ENCODE peak calls at places on chromosomes 5 and 9, in eight cellular contexts. W, L, E, J, N, A, P and Y are unnamed samples.

GRCh38 chr9:72552356-72552755 is 30.9 kb downstream of the TMC1 start:
- DNase-seq in W (no peak), L (no peak), E (no peak), J (no peak), N (no peak), A (no peak), P (no peak), Y (no peak)

GRCh38 chr5:129155876-129156275 is 61.3 kb downstream of the ISOC1 start:
- DNase-seq in W (no peak), L (no peak), E (no peak), J (no peak), N (no peak), A (no peak), P (no peak), Y (no peak)

GRCh38 chr9:31674264-31674663 is 710.2 kb upstream of the ACO1 start:
- DNase-seq in W (no peak), L (no peak), E (no peak), J (peak), N (no peak), A (no peak), P (no peak), Y (no peak)

GRCh38 chr5:144582046-144582445 is 411.4 kb downstream of the KCTD16 start:
- DNase-seq in W (no peak), L (no peak), E (no peak), J (peak), N (no peak), A (no peak), P (no peak), Y (no peak)

GRCh38 chr5:71932649-71933338 is 174.5 kb upstream of the MAP1B start:
- DNase-seq in W (no peak), L (peak), E (peak), J (peak), N (peak), A (no peak), P (peak), Y (peak)

GRCh38 chr5:458547-459353 is 15.8 kb downstream of the EXOC3 start:
- DNase-seq in W (no peak), L (no peak), E (no peak), J (peak), N (peak), A (no peak), P (no peak), Y (peak)

GRCh38 chr9:13480688-13481087 is 201.2 kb upstream of the MPDZ start:
- DNase-seq in W (no peak), L (no peak), E (no peak), J (peak), N (no peak), A (no peak), P (peak), Y (no peak)

GRCh38 chr9:128123451-128124080 is 4.0 kb downstream of the PTGES2 start:
- DNase-seq in W (no peak), L (no peak), E (no peak), J (no peak), N (no peak), A (no peak), P (no peak), Y (no peak)

GRCh38 chr5:133870661-133871060 is 97.8 kb downstream of the C5orf15 start:
- DNase-seq in W (no peak), L (no peak), E (no peak), J (no peak), N (peak), A (no peak), P (peak), Y (no peak)

GRCh38 chr9:121949364-121949763 is 143.7 kb downstream of the TTLL11 start:
- DNase-seq in W (no peak), L (no peak), E (no peak), J (peak), N (no peak), A (no peak), P (no peak), Y (no peak)

GRCh38 chr5:57298985-57299491 is 125.2 kb downstream of the GPBP1 start:
- DNase-seq in W (peak), L (peak), E (peak), J (peak), N (peak), A (no peak), P (peak), Y (no peak)

GRCh38 chr5:72517961-72518690 is 10.9 kb upstream of the ZNF366 start:
- DNase-seq in W (no peak), L (peak), E (peak), J (no peak), N (no peak), A (no peak), P (peak), Y (no peak)

GRCh38 chr5:945691-946541 is 53.2 kb downstream of the TRIP13 start:
- DNase-seq in W (no peak), L (no peak), E (no peak), J (no peak), N (no peak), A (peak), P (peak), Y (no peak)

GRCh38 chr9:136074706-136075105 is 20.4 kb downstream of the NACC2 start:
- DNase-seq in W (no peak), L (no peak), E (no peak), J (no peak), N (no peak), A (no peak), P (peak), Y (no peak)

GRCh38 chr9:136535070-136535469 is 10.8 kb downstream of the NOTCH1 start:
- DNase-seq in W (no peak), L (no peak), E (no peak), J (no peak), N (no peak), A (no peak), P (no peak), Y (no peak)

GRCh38 chr5:39119404-39120051 is 45.3 kb upstream of the RICTOR start:
- DNase-seq in W (no peak), L (no peak), E (no peak), J (no peak), N (no peak), A (no peak), P (no peak), Y (no peak)

GRCh38 chr5:178532666-178533065 is 57.5 kb downstream of the COL23A1 start:
- DNase-seq in W (no peak), L (no peak), E (no peak), J (no peak), N (no peak), A (no peak), P (no peak), Y (no peak)

GRCh38 chr5:133682496-133682895 is 70.2 kb upstream of the FSTL4 start:
- DNase-seq in W (no peak), L (no peak), E (no peak), J (no peak), N (no peak), A (peak), P (no peak), Y (no peak)

GRCh38 chr5:40171971-40172370 is 507.7 kb upstream of the PTGER4 start:
- DNase-seq in W (no peak), L (no peak), E (no peak), J (peak), N (peak), A (no peak), P (no peak), Y (no peak)

GRCh38 chr5:153661897-153662296 is 171.4 kb downstream of the GRIA1 start:
- DNase-seq in W (no peak), L (no peak), E (no peak), J (peak), N (no peak), A (no peak), P (no peak), Y (no peak)

GRCh38 chr9:119216891-119217290 is 152.3 kb downstream of the BRINP1 start:
- DNase-seq in W (no peak), L (no peak), E (no peak), J (no peak), N (no peak), A (no peak), P (no peak), Y (peak)

GRCh38 chr5:124735169-124735858 is 11.1 kb downstream of the ZNF608 start:
- DNase-seq in W (peak), L (peak), E (no peak), J (no peak), N (no peak), A (no peak), P (peak), Y (no peak)

GRCh38 chr9:33852216-33852826 is 35.4 kb downstream of the UBE2R2 start:
- DNase-seq in W (no peak), L (peak), E (peak), J (peak), N (peak), A (peak), P (peak), Y (peak)

GRCh38 chr5:172411423-172412111 is 42.8 kb downstream of the SH3PXD2B start:
- DNase-seq in W (no peak), L (no peak), E (no peak), J (no peak), N (peak), A (no peak), P (no peak), Y (no peak)

GRCh38 chr5:50655810-50656205 is 10.6 kb upstream of the PARP8 start:
- DNase-seq in W (no peak), L (no peak), E (no peak), J (peak), N (no peak), A (no peak), P (no peak), Y (no peak)

GRCh38 chr9:27487927-27488326 is 36.2 kb upstream of the IFNK start:
- DNase-seq in W (no peak), L (no peak), E (no peak), J (peak), N (no peak), A (no peak), P (no peak), Y (no peak)

GRCh38 chr5:139388198-139388821 is 1.4 kb downstream of the MZB1 start:
- DNase-seq in W (no peak), L (no peak), E (peak), J (no peak), N (peak), A (no peak), P (no peak), Y (no peak)

GRCh38 chr9:125241863-125242739 is 958 bp upstream of the HSPA5 start:
- DNase-seq in W (no peak), L (no peak), E (no peak), J (no peak), N (no peak), A (no peak), P (no peak), Y (peak)

GRCh38 chr5:14081791-14082190 is 61.4 kb upstream of the TRIO start:
- DNase-seq in W (no peak), L (no peak), E (no peak), J (peak), N (peak), A (no peak), P (no peak), Y (no peak)

DNA sequence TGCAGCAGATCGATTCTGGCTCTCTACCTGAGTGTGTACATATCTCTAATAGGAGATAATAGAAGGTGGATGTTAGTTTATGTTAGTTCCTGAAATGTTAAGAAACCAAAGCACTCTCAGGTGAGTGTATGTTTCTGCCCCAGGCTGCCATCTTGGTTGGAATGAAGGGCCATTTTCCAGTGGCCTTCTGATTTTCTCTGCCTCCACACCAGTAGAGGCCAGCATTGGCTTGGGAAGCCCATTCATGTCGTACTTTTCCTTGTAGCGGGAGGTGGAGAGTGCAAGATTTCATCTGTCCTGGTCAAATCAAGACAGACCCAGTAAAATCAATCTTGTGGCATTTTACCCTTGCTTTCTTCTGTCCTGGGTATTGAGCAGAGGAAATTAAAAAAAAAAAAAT is 91.0 kb downstream of the GAS1 start:
- DNase-seq in W (no peak), L (no peak), E (no peak), J (no peak), N (no peak), A (no peak), P (no peak), Y (no peak)
- TF ChIP-seq CTCF in W (no peak), L (no peak), E (peak), J (no peak), N (no peak), A (no peak), P (peak), Y (no peak)

GRCh38 chr5:148585988-148586387 is 68.3 kb downstream of the HTR4 start:
- DNase-seq in W (no peak), L (no peak), E (no peak), J (peak), N (no peak), A (no peak), P (peak), Y (no peak)
- TF ChIP-seq CTCF in W (no peak), L (no peak), E (no peak), J (peak), N (no peak), A (no peak), P (peak), Y (no peak)

DNA sequence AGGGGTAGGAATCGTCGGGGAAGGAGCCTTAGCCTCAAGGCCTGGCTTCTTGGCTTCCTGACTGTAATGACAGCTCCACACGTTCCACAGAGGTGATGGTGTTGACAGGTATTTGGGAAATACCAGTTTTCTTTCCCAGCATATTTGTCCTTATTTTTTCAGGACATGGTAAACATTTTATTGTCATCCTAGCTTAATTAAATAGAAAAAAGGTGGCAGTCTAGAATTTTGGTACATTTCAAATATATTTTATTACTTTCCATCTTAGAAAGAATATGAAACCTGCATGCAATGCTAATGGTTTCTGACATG is 8.4 kb downstream of the CXCL14 start:
- DNase-seq in W (no peak), L (no peak), E (no peak), J (no peak), N (no peak), A (no peak), P (no peak), Y (no peak)
- TF ChIP-seq CTCF in W (no peak), L (no peak), E (no peak), J (no peak), N (no peak), A (no peak), P (no peak), Y (no peak)

DNA sequence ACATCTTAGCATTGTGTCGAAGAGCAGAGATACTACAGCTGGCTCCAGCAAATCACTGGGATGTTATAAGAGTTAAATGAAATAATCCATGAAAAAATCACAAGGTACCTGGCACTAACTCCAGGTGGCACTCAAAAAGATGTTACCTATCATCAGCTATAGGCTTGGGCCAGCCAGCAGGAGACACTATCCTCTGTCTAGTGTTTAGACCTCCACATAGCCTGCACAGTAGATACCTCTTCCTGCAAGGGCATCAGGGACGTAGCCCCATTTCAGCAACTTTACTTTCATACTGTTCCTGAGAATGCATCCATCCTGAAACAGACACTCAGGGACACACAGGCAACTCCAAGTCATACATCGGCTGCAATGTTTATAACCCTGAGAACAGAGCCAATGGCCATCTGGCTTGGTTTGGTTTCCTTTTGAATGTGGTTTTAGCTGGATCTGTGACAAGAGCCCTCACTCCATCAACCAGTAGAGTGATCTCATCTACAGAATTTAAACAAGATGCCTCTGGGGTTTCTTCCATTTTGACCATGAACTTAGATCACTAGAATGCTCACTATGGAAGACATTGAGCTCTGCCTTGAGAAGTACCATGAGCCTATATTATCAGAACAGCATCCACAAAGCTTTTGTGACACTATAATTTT is 69.9 kb downstream of the TLE1 start:
- DNase-seq in W (no peak), L (no peak), E (no peak), J (no peak), N (peak), A (no peak), P (no peak), Y (no peak)
- TF ChIP-seq CTCF in W (no peak), L (no peak), E (no peak), J (no peak), N (no peak), A (no peak), P (no peak), Y (no peak)

GRCh38 chr5:10036136-10036535 is 213.6 kb downstream of the ATPSCKMT start:
- DNase-seq in W (no peak), L (no peak), E (no peak), J (peak), N (peak), A (no peak), P (no peak), Y (no peak)

GRCh38 chr5:10031817-10032216 is 217.9 kb downstream of the ATPSCKMT start:
- DNase-seq in W (no peak), L (no peak), E (no peak), J (no peak), N (no peak), A (no peak), P (no peak), Y (no peak)

GRCh38 chr5:10034008-10034407 is 215.7 kb downstream of the ATPSCKMT start:
- DNase-seq in W (no peak), L (no peak), E (no peak), J (no peak), N (no peak), A (no peak), P (no peak), Y (no peak)

DNA sequence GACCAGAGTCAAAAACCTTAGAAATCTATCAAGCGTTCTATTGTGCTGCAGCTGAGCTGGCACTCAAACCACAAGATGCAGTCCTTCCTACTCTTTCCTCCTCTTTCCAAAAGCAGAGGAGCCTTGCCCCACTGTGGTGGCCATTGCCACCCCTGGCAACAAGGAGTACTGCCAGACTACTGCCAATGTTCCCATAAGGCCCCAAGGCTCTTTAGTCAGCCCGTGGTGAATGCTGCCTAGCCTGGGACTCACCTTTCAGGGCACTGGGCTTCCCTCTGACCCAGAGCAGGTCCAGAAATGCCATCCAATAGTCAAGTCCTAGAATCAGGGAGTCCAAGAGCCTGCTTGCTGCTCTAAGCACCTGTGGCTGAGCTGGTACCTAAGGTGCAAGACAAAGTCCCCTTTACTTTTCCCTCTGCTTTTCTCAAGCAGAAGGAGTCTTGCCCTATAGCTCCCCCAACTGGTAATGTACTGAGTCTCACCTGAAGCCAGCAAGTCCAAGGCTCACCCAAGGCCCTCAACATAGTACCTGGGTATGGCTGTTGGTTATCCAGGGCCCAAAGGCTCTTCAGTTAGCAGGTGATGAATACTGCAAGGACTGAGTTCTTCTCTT is 219.4 kb downstream of the ATPSCKMT start:
- DNase-seq in W (no peak), L (no peak), E (peak), J (peak), N (peak), A (no peak), P (peak), Y (no peak)
- TF ChIP-seq CTCF in W (peak), L (peak), E (peak), J (peak), N (peak), A (peak), P (peak), Y (no peak)

DNA sequence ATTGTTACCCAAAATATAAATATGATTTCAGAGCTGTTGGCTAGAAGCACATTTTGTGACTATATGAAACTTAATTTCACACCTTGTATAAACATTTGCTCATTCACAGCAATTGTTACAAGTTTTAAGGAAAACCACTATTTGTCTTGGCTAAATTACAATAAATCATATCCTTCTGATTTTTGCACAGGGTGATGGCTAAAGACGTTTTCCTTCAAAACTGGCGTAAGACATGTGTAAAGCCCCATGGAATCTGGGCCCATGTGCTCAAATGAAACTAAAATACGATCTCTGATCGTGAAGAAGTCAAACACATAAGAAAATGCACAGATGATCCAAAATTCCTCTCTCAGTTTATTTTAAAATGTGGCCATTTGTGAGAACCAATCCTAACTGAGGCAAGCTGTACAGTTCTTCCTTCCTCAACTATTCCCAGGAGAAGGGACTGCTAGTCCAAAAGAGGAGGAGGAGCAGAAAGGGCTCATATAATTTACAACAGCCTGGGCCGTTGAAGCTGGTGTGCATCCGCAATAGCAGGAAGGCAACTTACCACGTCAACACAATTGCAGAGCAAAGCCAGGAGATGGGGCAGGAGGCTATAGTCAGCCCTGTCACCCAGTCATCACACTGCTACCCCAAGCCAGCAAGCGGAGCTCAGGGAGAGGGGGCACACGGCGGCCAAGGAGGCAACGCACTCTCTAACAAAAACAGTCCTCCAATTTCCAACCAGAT is 98.4 kb downstream of the MED27 start:
- DNase-seq in W (no peak), L (no peak), E (no peak), J (no peak), N (no peak), A (no peak), P (peak), Y (no peak)
- TF ChIP-seq CTCF in W (no peak), L (no peak), E (no peak), J (no peak), N (no peak), A (no peak), P (no peak), Y (no peak)

GRCh38 chr5:61289241-61289640 is 42.8 kb upstream of the ZSWIM6 start:
- DNase-seq in W (no peak), L (no peak), E (no peak), J (no peak), N (no peak), A (no peak), P (peak), Y (no peak)
- TF ChIP-seq CTCF in W (peak), L (peak), E (no peak), J (peak), N (peak), A (no peak), P (peak), Y (no peak)

GRCh38 chr5:92518318-92518913 is 1062.6 kb downstream of the NR2F1-AS1 start:
- DNase-seq in W (no peak), L (no peak), E (peak), J (peak), N (peak), A (no peak), P (peak), Y (no peak)
- TF ChIP-seq CTCF in W (peak), L (peak), E (peak), J (peak), N (peak), A (peak), P (peak), Y (peak)